ENCODE peak calls at places on chromosomes 13 and 19, in six cellular contexts. One of them, this sample, is unnamed.

GRCh38 chr19:41426952-41427646 is at the start of gene B3GNT8:
- DNase-seq in esophagus squamous epithelium: peak; percentile 30
- DNase-seq in heart left ventricle: peak; percentile 93
- DNase-seq in HCT116: no peak
- DNase-seq in upper lobe of right lung: peak; percentile 96
- DNase-seq in OCI-LY7: no peak
- DNase-seq in this sample: peak; percentile 90

GRCh38 chr13:55000844-55001243 is 1972.2 kb downstream of the OLFM4 start:
- DNase-seq in heart left ventricle: no peak
- DNase-seq in upper lobe of right lung: no peak
- DNase-seq in OCI-LY7: no peak
- DNase-seq in esophagus squamous epithelium: no peak
- DNase-seq in HCT116: no peak
- DNase-seq in this sample: no peak

GRCh38 chr13:22505489-22505888 is 675.3 kb upstream of the SGCG start:
- DNase-seq in heart left ventricle: no peak
- DNase-seq in OCI-LY7: no peak
- DNase-seq in HCT116: no peak
- DNase-seq in esophagus squamous epithelium: no peak
- DNase-seq in upper lobe of right lung: no peak
- DNase-seq in this sample: no peak

GRCh38 chr13:44237276-44237767 is 136.3 kb upstream of the SERP2 start:
- DNase-seq in OCI-LY7: no peak
- DNase-seq in esophagus squamous epithelium: no peak
- DNase-seq in HCT116: no peak
- DNase-seq in upper lobe of right lung: no peak
- DNase-seq in heart left ventricle: no peak
- DNase-seq in this sample: peak; percentile 90

GRCh38 chr13:88744289-88744688 is 1073.1 kb downstream of the SLITRK5 start:
- DNase-seq in HCT116: no peak
- DNase-seq in OCI-LY7: no peak
- DNase-seq in heart left ventricle: no peak
- DNase-seq in upper lobe of right lung: no peak
- DNase-seq in esophagus squamous epithelium: no peak
- DNase-seq in this sample: no peak

GRCh38 chr19:46998445-46999142 is 21.0 kb upstream of the NPAS1 start:
- DNase-seq in upper lobe of right lung: no peak
- DNase-seq in esophagus squamous epithelium: no peak
- DNase-seq in OCI-LY7: no peak
- DNase-seq in HCT116: no peak
- DNase-seq in heart left ventricle: no peak
- DNase-seq in this sample: no peak

GRCh38 chr19:38034153-38034835 is 127.3 kb downstream of the SIPA1L3 start:
- DNase-seq in upper lobe of right lung: no peak
- DNase-seq in heart left ventricle: no peak
- DNase-seq in HCT116: no peak
- DNase-seq in OCI-LY7: peak; percentile 70
- DNase-seq in esophagus squamous epithelium: no peak
- DNase-seq in this sample: no peak

GRCh38 chr19:42295831-42296525 is 6.0 kb upstream of the PRR19 start:
- DNase-seq in HCT116: peak; percentile 61
- DNase-seq in upper lobe of right lung: peak; percentile 91
- DNase-seq in esophagus squamous epithelium: no peak
- DNase-seq in heart left ventricle: peak; percentile 90
- DNase-seq in OCI-LY7: peak; percentile 81
- DNase-seq in this sample: peak; percentile 86

GRCh38 chr19:52923782-52924593 is 760 bp upstream of the ZNF888 start:
- DNase-seq in upper lobe of right lung: peak; percentile 87
- DNase-seq in HCT116: no peak
- DNase-seq in heart left ventricle: peak; percentile 73
- DNase-seq in esophagus squamous epithelium: no peak
- DNase-seq in OCI-LY7: no peak
- DNase-seq in this sample: peak; percentile 45

GRCh38 chr19:51091895-51092873 is 9.5 kb upstream of the KLK14 start:
- DNase-seq in HCT116: no peak
- DNase-seq in upper lobe of right lung: no peak
- DNase-seq in OCI-LY7: no peak
- DNase-seq in esophagus squamous epithelium: no peak
- DNase-seq in heart left ventricle: no peak
- DNase-seq in this sample: no peak

GRCh38 chr19:7219056-7219455 is 75.2 kb downstream of the INSR start:
- DNase-seq in esophagus squamous epithelium: no peak
- DNase-seq in heart left ventricle: no peak
- DNase-seq in OCI-LY7: no peak
- DNase-seq in HCT116: no peak
- DNase-seq in upper lobe of right lung: no peak
- DNase-seq in this sample: no peak

GRCh38 chr19:41218615-41219507 is at the start of gene AXL:
- DNase-seq in esophagus squamous epithelium: no peak
- DNase-seq in heart left ventricle: peak; percentile 86
- DNase-seq in OCI-LY7: no peak
- DNase-seq in upper lobe of right lung: peak; percentile 84
- DNase-seq in HCT116: peak; percentile 38
- DNase-seq in this sample: peak; percentile 81

GRCh38 chr19:24040621-24041020 is 46.4 kb upstream of the ZNF254 start:
- DNase-seq in OCI-LY7: no peak
- DNase-seq in upper lobe of right lung: no peak
- DNase-seq in HCT116: no peak
- DNase-seq in heart left ventricle: no peak
- DNase-seq in esophagus squamous epithelium: no peak
- DNase-seq in this sample: no peak

GRCh38 chr19:10548746-10549276 is 5.1 kb downstream of the ATG4D start:
- DNase-seq in esophagus squamous epithelium: no peak
- DNase-seq in upper lobe of right lung: no peak
- DNase-seq in OCI-LY7: no peak
- DNase-seq in heart left ventricle: no peak
- DNase-seq in HCT116: no peak
- DNase-seq in this sample: no peak
- H3K4me1 ChIP-seq in esophagus squamous epithelium: peaks cover 28% of the 10 kb centered on the region
- H3K4me1 ChIP-seq in upper lobe of right lung: peaks cover 10% of the 10 kb centered on the region
- H3K4me1 ChIP-seq in OCI-LY7: peaks cover 29% of the 10 kb centered on the region
- H3K4me1 ChIP-seq in heart left ventricle: peaks cover 15% of the 10 kb centered on the region
- H3K4me1 ChIP-seq in HCT116: peaks cover 4% of the 10 kb centered on the region
- H3K4me1 ChIP-seq in this sample: peaks cover 19% of the 10 kb centered on the region

DNA sequence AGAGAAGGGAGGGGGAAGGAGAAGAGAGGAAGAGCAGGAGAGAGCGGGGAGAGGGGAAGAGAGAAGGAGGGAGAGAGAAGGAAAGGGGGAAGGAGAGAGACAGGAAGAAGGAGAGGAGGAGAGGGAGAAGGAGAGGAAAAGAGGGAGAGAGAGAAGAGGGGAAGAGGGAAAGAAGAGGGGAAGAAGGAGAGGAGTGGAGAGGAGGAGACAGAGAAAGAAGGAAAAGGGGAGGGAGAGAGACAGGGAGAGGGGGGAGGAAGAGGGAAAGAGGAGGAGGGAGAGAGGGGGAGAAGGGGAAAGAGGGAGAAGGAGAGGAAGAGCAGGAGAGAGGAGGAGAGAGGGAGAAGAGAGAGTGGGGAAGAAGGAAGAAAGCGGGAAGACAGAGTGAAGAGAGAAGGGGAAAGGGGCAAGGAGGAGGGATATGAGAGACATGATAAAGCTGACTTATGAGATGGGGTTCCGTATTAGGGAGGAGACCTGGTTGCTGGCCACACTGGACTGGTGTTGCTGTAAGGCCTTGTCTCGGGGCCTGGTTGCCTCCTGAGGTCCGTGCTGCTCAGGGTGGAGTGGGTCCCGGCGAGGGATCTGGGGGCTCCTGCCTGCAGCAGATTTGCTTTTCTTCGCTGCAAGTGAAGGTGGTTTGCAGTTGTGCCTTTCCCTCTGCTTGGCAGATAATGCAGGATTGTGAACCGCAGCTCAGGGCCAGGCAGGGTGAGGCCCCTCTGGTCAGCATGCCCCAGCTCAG is 139.5 kb downstream of the TEX29 start:
- DNase-seq in OCI-LY7: no peak
- DNase-seq in heart left ventricle: no peak
- DNase-seq in HCT116: no peak
- DNase-seq in esophagus squamous epithelium: no peak
- DNase-seq in upper lobe of right lung: no peak
- DNase-seq in this sample: no peak
- H3K4me1 ChIP-seq in OCI-LY7: no peaks in the 10 kb centered on the region
- H3K4me1 ChIP-seq in heart left ventricle: no peaks in the 10 kb centered on the region
- H3K4me1 ChIP-seq in HCT116: no peaks in the 10 kb centered on the region
- H3K4me1 ChIP-seq in esophagus squamous epithelium: no peaks in the 10 kb centered on the region
- H3K4me1 ChIP-seq in upper lobe of right lung: no peaks in the 10 kb centered on the region
- H3K4me1 ChIP-seq in this sample: no peaks in the 10 kb centered on the region

GRCh38 chr13:27627377-27627776 is 5.7 kb downstream of the POLR1D start:
- DNase-seq in esophagus squamous epithelium: no peak
- DNase-seq in HCT116: no peak
- DNase-seq in upper lobe of right lung: no peak
- DNase-seq in OCI-LY7: no peak
- DNase-seq in heart left ventricle: no peak
- DNase-seq in this sample: no peak
- H3K4me1 ChIP-seq in esophagus squamous epithelium: peaks cover 19% of the 10 kb centered on the region
- H3K4me1 ChIP-seq in HCT116: peaks cover 6% of the 10 kb centered on the region
- H3K4me1 ChIP-seq in upper lobe of right lung: peaks cover 24% of the 10 kb centered on the region
- H3K4me1 ChIP-seq in OCI-LY7: peaks cover 20% of the 10 kb centered on the region
- H3K4me1 ChIP-seq in heart left ventricle: peaks cover 13% of the 10 kb centered on the region
- H3K4me1 ChIP-seq in this sample: peaks cover 2% of the 10 kb centered on the region

DNA sequence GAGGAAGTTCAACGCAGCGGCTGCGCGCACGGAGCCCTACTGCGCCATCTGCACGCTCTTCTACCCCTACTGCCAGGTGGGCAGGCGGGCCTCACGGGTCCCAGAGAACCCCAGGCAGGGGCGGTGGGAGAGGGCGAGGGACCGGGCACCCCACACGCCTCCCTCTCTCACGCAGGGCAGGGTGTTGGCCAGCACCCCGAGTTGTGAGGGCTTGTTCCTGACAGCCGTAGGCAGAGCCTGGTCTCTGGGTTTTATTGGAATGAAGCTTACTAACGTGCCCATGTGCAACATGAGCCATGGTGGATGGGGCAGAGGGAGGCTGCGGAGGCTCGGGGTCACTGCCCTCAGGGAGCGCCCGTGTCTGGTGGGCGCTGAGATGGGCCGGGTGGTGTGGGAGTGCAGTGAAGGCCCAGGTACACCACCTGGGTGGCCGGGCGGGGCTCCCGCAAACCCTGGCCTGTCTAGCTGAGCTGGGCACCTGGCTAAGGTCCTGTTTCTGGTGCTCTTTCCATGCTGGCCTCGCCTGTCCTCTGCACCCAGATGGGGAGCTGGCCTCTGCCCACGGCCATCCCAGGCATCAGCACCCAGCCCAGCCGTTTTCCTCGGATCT is 165.2 kb downstream of the KDM4B start:
- DNase-seq in OCI-LY7: no peak
- DNase-seq in esophagus squamous epithelium: no peak
- DNase-seq in HCT116: no peak
- DNase-seq in heart left ventricle: no peak
- DNase-seq in upper lobe of right lung: no peak
- DNase-seq in this sample: no peak
- H3K4me1 ChIP-seq in OCI-LY7: peaks cover 34% of the 10 kb centered on the region
- H3K4me1 ChIP-seq in esophagus squamous epithelium: peaks cover 3% of the 10 kb centered on the region
- H3K4me1 ChIP-seq in HCT116: no peaks in the 10 kb centered on the region
- H3K4me1 ChIP-seq in heart left ventricle: peaks cover 3% of the 10 kb centered on the region
- H3K4me1 ChIP-seq in upper lobe of right lung: no peaks in the 10 kb centered on the region
- H3K4me1 ChIP-seq in this sample: peaks cover 2% of the 10 kb centered on the region

DNA sequence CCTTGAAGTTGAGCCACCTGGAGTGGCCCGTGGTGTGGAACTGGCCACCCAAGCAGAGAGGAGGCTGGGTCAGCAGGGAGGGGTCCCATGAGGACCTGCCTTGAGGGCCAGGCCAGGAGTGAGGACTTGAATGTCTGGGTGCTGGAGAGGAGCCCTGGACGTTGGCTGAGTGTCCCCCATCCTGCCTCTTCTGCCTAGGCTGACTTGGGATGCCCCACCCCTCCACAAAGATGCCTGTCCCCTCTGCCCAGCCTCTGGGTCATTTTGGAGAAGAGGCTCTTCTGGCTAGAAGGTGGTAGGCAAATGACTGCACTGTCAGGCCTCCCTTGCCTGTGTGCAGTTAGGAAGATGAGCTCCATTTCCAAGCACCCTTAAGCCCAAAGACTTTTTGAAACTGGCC is 1.7 kb downstream of the SSBP4 start:
- DNase-seq in OCI-LY7: no peak
- DNase-seq in upper lobe of right lung: no peak
- DNase-seq in esophagus squamous epithelium: no peak
- DNase-seq in HCT116: no peak
- DNase-seq in heart left ventricle: no peak
- DNase-seq in this sample: no peak
- H3K4me1 ChIP-seq in OCI-LY7: peaks cover 88% of the 10 kb centered on the region
- H3K4me1 ChIP-seq in upper lobe of right lung: peaks cover 48% of the 10 kb centered on the region
- H3K4me1 ChIP-seq in esophagus squamous epithelium: peaks cover 49% of the 10 kb centered on the region
- H3K4me1 ChIP-seq in HCT116: peaks cover 40% of the 10 kb centered on the region
- H3K4me1 ChIP-seq in heart left ventricle: peaks cover 80% of the 10 kb centered on the region
- H3K4me1 ChIP-seq in this sample: peaks cover 78% of the 10 kb centered on the region

DNA sequence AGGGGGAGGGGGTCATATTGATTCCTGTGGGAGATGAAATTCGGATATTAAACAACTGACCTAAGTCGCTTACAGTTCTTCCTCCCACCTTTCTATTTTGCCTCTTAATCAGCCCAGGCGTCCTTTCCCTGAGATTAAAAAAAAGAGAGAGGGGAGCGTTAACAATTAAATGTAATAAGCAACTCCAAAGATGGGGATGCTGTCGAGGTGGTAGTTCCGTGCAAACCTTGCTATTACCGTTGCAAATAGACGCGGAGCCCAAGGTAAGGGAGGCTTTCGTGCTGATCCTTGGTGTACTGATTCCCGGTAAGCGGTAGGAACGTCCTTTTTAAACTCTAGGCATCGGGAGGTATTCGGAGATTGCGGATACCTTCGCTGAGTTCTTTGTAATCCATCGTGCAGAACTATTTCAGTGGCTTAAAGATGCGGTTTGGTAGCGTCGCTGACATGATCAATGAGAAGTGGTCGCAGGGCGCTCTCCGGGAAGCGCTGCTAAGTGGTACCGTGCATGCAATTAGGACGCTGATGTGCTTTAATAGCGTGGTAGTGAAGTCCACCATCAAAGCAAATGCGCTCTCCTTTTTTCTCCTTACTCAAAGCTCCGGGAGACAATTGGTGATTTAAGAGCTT is 3.1 kb downstream of the SLITRK5 start:
- DNase-seq in OCI-LY7: peak; percentile 60
- DNase-seq in HCT116: no peak
- DNase-seq in heart left ventricle: no peak
- DNase-seq in esophagus squamous epithelium: no peak
- DNase-seq in upper lobe of right lung: no peak
- DNase-seq in this sample: no peak
- H3K4me1 ChIP-seq in OCI-LY7: peaks cover 53% of the 10 kb centered on the region
- H3K4me1 ChIP-seq in HCT116: no peaks in the 10 kb centered on the region
- H3K4me1 ChIP-seq in heart left ventricle: peaks cover 9% of the 10 kb centered on the region
- H3K4me1 ChIP-seq in esophagus squamous epithelium: peaks cover 27% of the 10 kb centered on the region
- H3K4me1 ChIP-seq in upper lobe of right lung: peaks cover 23% of the 10 kb centered on the region
- H3K4me1 ChIP-seq in this sample: peaks cover 28% of the 10 kb centered on the region